ENCODE peak calls at places on chromosomes 12 and 14, in four cellular contexts. One of them, this sample, is unnamed.
A peak's percentile ranks its signal among the peaks of the same experiment; 100 is the strongest.

GRCh38 chr14:100440207-100440631 is 117.1 kb downstream of the SLC25A47 start:
- DNase-seq in bronchial epithelial cell: peak; percentile 86
- DNase-seq in neural crest cell: peak; percentile 27
- DNase-seq in psoas muscle: peak; percentile 86
- DNase-seq in this sample: peak; percentile 89

GRCh38 chr14:80607430-80608200 is 333.9 kb downstream of the CEP128 start:
- DNase-seq in bronchial epithelial cell: no peak
- DNase-seq in neural crest cell: no peak
- DNase-seq in psoas muscle: no peak
- DNase-seq in this sample: no peak

GRCh38 chr12:108633534-108634224 is at the start of gene SELPLG:
- DNase-seq in bronchial epithelial cell: no peak
- DNase-seq in neural crest cell: no peak
- DNase-seq in psoas muscle: peak; percentile 78
- DNase-seq in this sample: no peak

GRCh38 chr14:29419736-29420135 is 507.9 kb downstream of the PRKD1 start:
- DNase-seq in bronchial epithelial cell: no peak
- DNase-seq in neural crest cell: no peak
- DNase-seq in psoas muscle: no peak
- DNase-seq in this sample: no peak

GRCh38 chr14:69055125-69055524 is 76.0 kb upstream of the ACTN1 start:
- DNase-seq in bronchial epithelial cell: no peak
- DNase-seq in neural crest cell: no peak
- DNase-seq in psoas muscle: no peak
- DNase-seq in this sample: peak; percentile 68

GRCh38 chr12:74535536-74535935 is 2.1 kb upstream of the ATXN7L3B start:
- DNase-seq in bronchial epithelial cell: no peak
- DNase-seq in neural crest cell: no peak
- DNase-seq in psoas muscle: no peak
- DNase-seq in this sample: no peak

GRCh38 chr14:100827140-100827517 is 1.2 kb downstream of the MEG3 start:
- DNase-seq in bronchial epithelial cell: no peak
- DNase-seq in neural crest cell: no peak
- DNase-seq in psoas muscle: no peak
- DNase-seq in this sample: no peak

GRCh38 chr12:48004039-48004940 is at the start of gene COL2A1:
- DNase-seq in bronchial epithelial cell: no peak
- DNase-seq in neural crest cell: peak; percentile 68
- DNase-seq in psoas muscle: no peak
- DNase-seq in this sample: no peak

GRCh38 chr12:97503073-97503472 is 40.5 kb downstream of the RMST start:
- DNase-seq in bronchial epithelial cell: no peak
- DNase-seq in neural crest cell: no peak
- DNase-seq in psoas muscle: no peak
- DNase-seq in this sample: no peak

GRCh38 chr12:47277972-47278448 is 198.3 kb upstream of the AMIGO2 start:
- DNase-seq in bronchial epithelial cell: peak; percentile 98
- DNase-seq in neural crest cell: no peak
- DNase-seq in psoas muscle: no peak
- DNase-seq in this sample: peak; percentile 94

GRCh38 chr12:121796855-121797751 is 3.6 kb upstream of the RHOF start:
- DNase-seq in bronchial epithelial cell: no peak
- DNase-seq in neural crest cell: peak; percentile 76
- DNase-seq in psoas muscle: peak; percentile 98
- DNase-seq in this sample: peak; percentile 86

GRCh38 chr14:45743884-45744283 is 490.9 kb upstream of the MIS18BP1 start:
- DNase-seq in bronchial epithelial cell: peak; percentile 20
- DNase-seq in neural crest cell: no peak
- DNase-seq in psoas muscle: no peak
- DNase-seq in this sample: no peak

GRCh38 chr14:74368441-74368840 is 20.2 kb downstream of the VRTN start:
- DNase-seq in bronchial epithelial cell: no peak
- DNase-seq in neural crest cell: no peak
- DNase-seq in psoas muscle: no peak
- DNase-seq in this sample: no peak

DNA sequence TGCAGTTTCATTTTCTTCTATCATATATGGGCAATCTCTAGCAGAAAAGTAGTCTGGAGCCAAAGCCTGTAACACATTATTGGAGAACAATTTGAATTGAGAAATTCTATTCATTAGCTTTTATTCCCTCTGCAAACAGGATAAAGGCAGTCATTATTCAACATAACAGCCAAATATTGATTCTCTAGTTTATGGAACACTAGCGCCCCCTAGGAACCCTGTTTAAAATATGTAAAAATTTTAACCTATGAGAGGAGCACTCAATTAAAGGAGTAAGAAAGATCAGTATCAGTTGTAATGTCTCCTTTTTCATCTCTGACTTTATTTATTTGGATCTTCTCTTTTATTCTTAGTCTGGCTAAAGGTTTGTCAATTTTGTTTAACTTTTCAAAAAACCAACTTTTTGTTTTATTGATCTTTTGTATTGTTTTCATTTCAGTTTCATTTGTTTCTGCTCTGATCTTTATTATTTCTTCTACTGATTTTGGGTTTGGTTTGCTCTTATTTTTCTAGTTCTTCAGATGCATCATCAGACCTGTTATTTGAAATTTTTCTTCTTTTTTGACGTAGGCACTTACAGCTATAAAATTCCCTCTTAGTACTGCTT is 4.8 kb upstream of the LMNTD1 start:
- DNase-seq in bronchial epithelial cell: peak; percentile 47
- DNase-seq in neural crest cell: peak; percentile 17
- DNase-seq in psoas muscle: no peak
- DNase-seq in this sample: peak; percentile 64
- TF ChIP-seq CTCF in bronchial epithelial cell: peak; percentile 47
- TF ChIP-seq CTCF in neural crest cell: peak; percentile 78
- TF ChIP-seq CTCF in psoas muscle: no peak
- TF ChIP-seq CTCF in this sample: peak; percentile 56

GRCh38 chr12:14575585-14575984 is 7.9 kb upstream of the PLBD1 start:
- DNase-seq in bronchial epithelial cell: no peak
- DNase-seq in neural crest cell: no peak
- DNase-seq in psoas muscle: no peak
- DNase-seq in this sample: no peak

GRCh38 chr12:14573118-14573517 is 5.4 kb upstream of the PLBD1 start:
- DNase-seq in bronchial epithelial cell: no peak
- DNase-seq in neural crest cell: no peak
- DNase-seq in psoas muscle: no peak
- DNase-seq in this sample: no peak

GRCh38 chr12:14570231-14570630 is 2.5 kb upstream of the PLBD1 start:
- DNase-seq in bronchial epithelial cell: no peak
- DNase-seq in neural crest cell: no peak
- DNase-seq in psoas muscle: no peak
- DNase-seq in this sample: no peak

GRCh38 chr12:14571779-14572178 is 4.1 kb upstream of the PLBD1 start:
- DNase-seq in bronchial epithelial cell: no peak
- DNase-seq in neural crest cell: no peak
- DNase-seq in psoas muscle: no peak
- DNase-seq in this sample: no peak

GRCh38 chr12:14572401-14572800 is 4.7 kb upstream of the PLBD1 start:
- DNase-seq in bronchial epithelial cell: no peak
- DNase-seq in neural crest cell: no peak
- DNase-seq in psoas muscle: no peak
- DNase-seq in this sample: no peak
- TF ChIP-seq CTCF in bronchial epithelial cell: peak; percentile 15
- TF ChIP-seq CTCF in neural crest cell: no peak
- TF ChIP-seq CTCF in psoas muscle: no peak
- TF ChIP-seq CTCF in this sample: no peak

GRCh38 chr12:3752096-3752709 is 706 bp downstream of the CRACR2A start:
- DNase-seq in bronchial epithelial cell: no peak
- DNase-seq in neural crest cell: no peak
- DNase-seq in psoas muscle: peak; percentile 77
- DNase-seq in this sample: no peak
- TF ChIP-seq CTCF in bronchial epithelial cell: no peak
- TF ChIP-seq CTCF in neural crest cell: no peak
- TF ChIP-seq CTCF in psoas muscle: no peak
- TF ChIP-seq CTCF in this sample: no peak

GRCh38 chr14:36313206-36313605 is 7.2 kb downstream of the MBIP start:
- DNase-seq in bronchial epithelial cell: no peak
- DNase-seq in neural crest cell: no peak
- DNase-seq in psoas muscle: no peak
- DNase-seq in this sample: no peak

GRCh38 chr14:36317650-36318049 is 2.8 kb downstream of the MBIP start:
- DNase-seq in bronchial epithelial cell: peak; percentile 86
- DNase-seq in neural crest cell: no peak
- DNase-seq in psoas muscle: no peak
- DNase-seq in this sample: peak; percentile 36

GRCh38 chr14:36316131-36316530 is 4.3 kb downstream of the MBIP start:
- DNase-seq in bronchial epithelial cell: peak; percentile 46
- DNase-seq in neural crest cell: no peak
- DNase-seq in psoas muscle: no peak
- DNase-seq in this sample: no peak

GRCh38 chr14:36315159-36315853 is 5.1 kb downstream of the MBIP start:
- DNase-seq in bronchial epithelial cell: peak; percentile 8
- DNase-seq in neural crest cell: no peak
- DNase-seq in psoas muscle: no peak
- DNase-seq in this sample: no peak

DNA sequence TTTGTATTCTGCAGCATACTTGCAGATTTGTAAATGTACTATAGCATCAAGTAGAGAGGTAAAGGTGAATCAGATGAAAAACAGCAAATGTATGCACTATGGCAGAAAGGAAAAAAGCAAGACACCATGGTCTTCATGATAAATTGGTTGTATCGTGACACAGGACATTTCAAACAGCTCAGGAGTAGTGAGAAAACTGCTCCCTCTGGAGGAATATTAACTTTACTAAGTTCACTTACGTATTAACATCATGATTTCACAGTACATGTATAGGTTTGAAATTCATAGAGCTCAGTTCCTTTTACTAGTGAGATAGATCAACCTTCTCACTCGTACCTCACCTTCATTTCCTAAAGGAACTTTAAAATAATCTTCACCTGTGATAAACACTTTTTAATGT is 6.5 kb downstream of the MBIP start:
- DNase-seq in bronchial epithelial cell: peak; percentile 29
- DNase-seq in neural crest cell: no peak
- DNase-seq in psoas muscle: no peak
- DNase-seq in this sample: no peak
- TF ChIP-seq CTCF in bronchial epithelial cell: peak; percentile 19
- TF ChIP-seq CTCF in neural crest cell: peak; percentile 36
- TF ChIP-seq CTCF in psoas muscle: no peak
- TF ChIP-seq CTCF in this sample: peak; percentile 9

DNA sequence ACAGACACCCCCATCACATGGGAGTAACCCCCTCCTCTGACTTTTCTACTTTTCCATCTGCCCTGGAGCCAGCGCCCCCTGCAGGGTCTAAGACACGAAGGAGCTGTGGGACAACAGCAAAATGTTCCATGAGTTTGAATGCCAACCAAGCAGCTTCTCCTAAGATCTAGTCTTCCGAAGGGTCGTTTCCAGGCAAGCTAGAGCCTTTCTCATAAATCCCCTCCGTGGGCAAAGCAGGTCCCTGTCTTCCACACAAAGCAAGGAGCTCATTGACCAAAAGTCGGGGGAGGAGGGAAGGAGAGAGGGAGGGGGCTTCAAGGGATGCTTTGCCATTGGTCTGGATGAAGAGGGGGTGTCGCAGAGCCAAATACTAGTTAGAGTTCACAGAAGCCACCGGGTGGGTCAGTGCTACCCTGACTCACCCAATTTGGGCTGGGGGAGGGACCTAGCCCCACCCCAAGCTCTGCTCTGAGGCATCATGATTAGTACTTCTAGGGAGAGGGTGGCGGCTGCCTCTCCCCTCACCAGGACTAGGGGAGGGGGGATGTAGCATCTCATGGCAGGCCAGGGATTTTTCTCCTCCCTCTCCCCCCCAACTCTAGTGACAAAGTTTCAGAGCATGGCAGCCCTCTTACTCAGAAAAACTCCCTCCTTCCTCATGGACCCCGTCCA is 1.6 kb downstream of the MSI1 start:
- DNase-seq in bronchial epithelial cell: no peak
- DNase-seq in neural crest cell: peak; percentile 38
- DNase-seq in psoas muscle: no peak
- DNase-seq in this sample: no peak
- TF ChIP-seq CTCF in bronchial epithelial cell: peak; percentile 32
- TF ChIP-seq CTCF in neural crest cell: peak; percentile 66
- TF ChIP-seq CTCF in psoas muscle: no peak
- TF ChIP-seq CTCF in this sample: peak; percentile 17

GRCh38 chr12:10965511-10965910 is 21.2 kb downstream of the TAS2R50 start:
- DNase-seq in bronchial epithelial cell: no peak
- DNase-seq in neural crest cell: no peak
- DNase-seq in psoas muscle: no peak
- DNase-seq in this sample: no peak

GRCh38 chr12:10956085-10956484 is 17.0 kb upstream of the TAS2R14 start:
- DNase-seq in bronchial epithelial cell: no peak
- DNase-seq in neural crest cell: no peak
- DNase-seq in psoas muscle: no peak
- DNase-seq in this sample: no peak

GRCh38 chr12:10959777-10960176 is 20.7 kb upstream of the TAS2R14 start:
- DNase-seq in bronchial epithelial cell: no peak
- DNase-seq in neural crest cell: no peak
- DNase-seq in psoas muscle: no peak
- DNase-seq in this sample: peak; percentile 9

GRCh38 chr12:10957741-10958140 is 18.7 kb upstream of the TAS2R14 start:
- DNase-seq in bronchial epithelial cell: no peak
- DNase-seq in neural crest cell: no peak
- DNase-seq in psoas muscle: no peak
- DNase-seq in this sample: no peak

GRCh38 chr12:10960260-10960659 is 21.2 kb upstream of the TAS2R14 start:
- DNase-seq in bronchial epithelial cell: no peak
- DNase-seq in neural crest cell: no peak
- DNase-seq in psoas muscle: no peak
- DNase-seq in this sample: no peak
- TF ChIP-seq CTCF in bronchial epithelial cell: no peak
- TF ChIP-seq CTCF in neural crest cell: no peak
- TF ChIP-seq CTCF in psoas muscle: no peak
- TF ChIP-seq CTCF in this sample: no peak

GRCh38 chr12:19783547-19784444 is 344.5 kb downstream of the AEBP2 start:
- DNase-seq in bronchial epithelial cell: no peak
- DNase-seq in neural crest cell: no peak
- DNase-seq in psoas muscle: no peak
- DNase-seq in this sample: no peak

GRCh38 chr12:19778111-19778688 is 338.9 kb downstream of the AEBP2 start:
- DNase-seq in bronchial epithelial cell: peak; percentile 28
- DNase-seq in neural crest cell: no peak
- DNase-seq in psoas muscle: no peak
- DNase-seq in this sample: peak; percentile 45

GRCh38 chr12:19778822-19779221 is 339.5 kb downstream of the AEBP2 start:
- DNase-seq in bronchial epithelial cell: no peak
- DNase-seq in neural crest cell: no peak
- DNase-seq in psoas muscle: no peak
- DNase-seq in this sample: no peak

GRCh38 chr12:19780460-19780859 is 341.2 kb downstream of the AEBP2 start:
- DNase-seq in bronchial epithelial cell: no peak
- DNase-seq in neural crest cell: no peak
- DNase-seq in psoas muscle: no peak
- DNase-seq in this sample: no peak

GRCh38 chr12:19779393-19780056 is 340.2 kb downstream of the AEBP2 start:
- DNase-seq in bronchial epithelial cell: no peak
- DNase-seq in neural crest cell: no peak
- DNase-seq in psoas muscle: no peak
- DNase-seq in this sample: peak; percentile 23
- TF ChIP-seq CTCF in bronchial epithelial cell: no peak
- TF ChIP-seq CTCF in neural crest cell: no peak
- TF ChIP-seq CTCF in psoas muscle: no peak
- TF ChIP-seq CTCF in this sample: no peak